ENCODE peak calls at places on chromosomes 6 and 20, in ten cellular contexts. One of them, this sample, is unnamed.

GRCh38 chr20:58174708-58175287 is 53.7 kb downstream of the ANKRD60 start:
- DNase-seq in tibial artery: peak; percentile 86
- DNase-seq in PC-3: no peak
- DNase-seq in body of pancreas: no peak
- DNase-seq in heart left ventricle: peak; percentile 75
- DNase-seq in cardiac muscle cell: no peak
- DNase-seq in psoas muscle: peak; percentile 76
- DNase-seq in NT2/D1: no peak
- DNase-seq in endodermal cell: no peak
- DNase-seq in GM23338: no peak
- DNase-seq in this sample: peak; percentile 68

GRCh38 chr6:72761767-72762166 is 139.9 kb downstream of the KCNQ5 start:
- DNase-seq in tibial artery: no peak
- DNase-seq in PC-3: no peak
- DNase-seq in body of pancreas: no peak
- DNase-seq in heart left ventricle: no peak
- DNase-seq in cardiac muscle cell: peak; percentile 89
- DNase-seq in psoas muscle: no peak
- DNase-seq in NT2/D1: no peak
- DNase-seq in endodermal cell: no peak
- DNase-seq in GM23338: no peak
- DNase-seq in this sample: no peak

GRCh38 chr6:151550618-151551017 is 56.8 kb downstream of the CCDC170 start:
- DNase-seq in tibial artery: no peak
- DNase-seq in PC-3: no peak
- DNase-seq in body of pancreas: no peak
- DNase-seq in heart left ventricle: no peak
- DNase-seq in cardiac muscle cell: no peak
- DNase-seq in psoas muscle: no peak
- DNase-seq in NT2/D1: no peak
- DNase-seq in endodermal cell: no peak
- DNase-seq in GM23338: no peak
- DNase-seq in this sample: no peak

GRCh38 chr6:82954937-82955577 is 110.6 kb downstream of the UBE3D start:
- DNase-seq in tibial artery: no peak
- DNase-seq in PC-3: peak; percentile 53
- DNase-seq in body of pancreas: no peak
- DNase-seq in heart left ventricle: no peak
- DNase-seq in cardiac muscle cell: no peak
- DNase-seq in psoas muscle: no peak
- DNase-seq in NT2/D1: no peak
- DNase-seq in endodermal cell: no peak
- DNase-seq in GM23338: no peak
- DNase-seq in this sample: no peak

GRCh38 chr6:28707387-28708282 is 182.0 kb downstream of the GPX5 start:
- DNase-seq in tibial artery: no peak
- DNase-seq in PC-3: no peak
- DNase-seq in body of pancreas: no peak
- DNase-seq in heart left ventricle: no peak
- DNase-seq in cardiac muscle cell: no peak
- DNase-seq in psoas muscle: no peak
- DNase-seq in NT2/D1: no peak
- DNase-seq in endodermal cell: no peak
- DNase-seq in GM23338: no peak
- DNase-seq in this sample: no peak

GRCh38 chr6:14763139-14763538 is 482.7 kb upstream of the JARID2 start:
- DNase-seq in tibial artery: no peak
- DNase-seq in PC-3: peak; percentile 46
- DNase-seq in body of pancreas: no peak
- DNase-seq in heart left ventricle: no peak
- DNase-seq in cardiac muscle cell: no peak
- DNase-seq in psoas muscle: no peak
- DNase-seq in NT2/D1: no peak
- DNase-seq in endodermal cell: no peak
- DNase-seq in GM23338: no peak
- DNase-seq in this sample: no peak

GRCh38 chr6:46909371-46909770 is 12.4 kb downstream of the ADGRF5 start:
- DNase-seq in tibial artery: no peak
- DNase-seq in PC-3: no peak
- DNase-seq in body of pancreas: no peak
- DNase-seq in heart left ventricle: no peak
- DNase-seq in cardiac muscle cell: no peak
- DNase-seq in psoas muscle: no peak
- DNase-seq in NT2/D1: no peak
- DNase-seq in endodermal cell: peak; percentile 60
- DNase-seq in GM23338: peak; percentile 56
- DNase-seq in this sample: no peak

GRCh38 chr20:48761023-48761785 is 66.6 kb downstream of the PREX1 start:
- DNase-seq in tibial artery: no peak
- DNase-seq in PC-3: no peak
- DNase-seq in body of pancreas: no peak
- DNase-seq in heart left ventricle: peak; percentile 71
- DNase-seq in cardiac muscle cell: no peak
- DNase-seq in psoas muscle: no peak
- DNase-seq in NT2/D1: no peak
- DNase-seq in endodermal cell: no peak
- DNase-seq in GM23338: no peak
- DNase-seq in this sample: no peak

GRCh38 chr6:16755544-16755943 is 5.7 kb downstream of the ATXN1 start:
- DNase-seq in tibial artery: no peak
- DNase-seq in PC-3: no peak
- DNase-seq in body of pancreas: no peak
- DNase-seq in heart left ventricle: no peak
- DNase-seq in cardiac muscle cell: no peak
- DNase-seq in psoas muscle: no peak
- DNase-seq in NT2/D1: no peak
- DNase-seq in endodermal cell: no peak
- DNase-seq in GM23338: no peak
- DNase-seq in this sample: no peak

GRCh38 chr6:16754864-16755263 is 6.4 kb downstream of the ATXN1 start:
- DNase-seq in tibial artery: no peak
- DNase-seq in PC-3: peak; percentile 87
- DNase-seq in body of pancreas: no peak
- DNase-seq in heart left ventricle: no peak
- DNase-seq in cardiac muscle cell: no peak
- DNase-seq in psoas muscle: no peak
- DNase-seq in NT2/D1: no peak
- DNase-seq in endodermal cell: no peak
- DNase-seq in GM23338: no peak
- DNase-seq in this sample: no peak

GRCh38 chr6:16758163-16758975 is 2.9 kb downstream of the ATXN1 start:
- DNase-seq in tibial artery: no peak
- DNase-seq in PC-3: no peak
- DNase-seq in body of pancreas: no peak
- DNase-seq in heart left ventricle: no peak
- DNase-seq in cardiac muscle cell: peak; percentile 34
- DNase-seq in psoas muscle: no peak
- DNase-seq in NT2/D1: no peak
- DNase-seq in endodermal cell: peak; percentile 68
- DNase-seq in GM23338: peak; percentile 51
- DNase-seq in this sample: peak; percentile 32

GRCh38 chr6:16757332-16757731 is 3.9 kb downstream of the ATXN1 start:
- DNase-seq in tibial artery: no peak
- DNase-seq in PC-3: peak; percentile 39
- DNase-seq in body of pancreas: no peak
- DNase-seq in heart left ventricle: no peak
- DNase-seq in cardiac muscle cell: no peak
- DNase-seq in psoas muscle: no peak
- DNase-seq in NT2/D1: no peak
- DNase-seq in endodermal cell: no peak
- DNase-seq in GM23338: no peak
- DNase-seq in this sample: no peak

DNA sequence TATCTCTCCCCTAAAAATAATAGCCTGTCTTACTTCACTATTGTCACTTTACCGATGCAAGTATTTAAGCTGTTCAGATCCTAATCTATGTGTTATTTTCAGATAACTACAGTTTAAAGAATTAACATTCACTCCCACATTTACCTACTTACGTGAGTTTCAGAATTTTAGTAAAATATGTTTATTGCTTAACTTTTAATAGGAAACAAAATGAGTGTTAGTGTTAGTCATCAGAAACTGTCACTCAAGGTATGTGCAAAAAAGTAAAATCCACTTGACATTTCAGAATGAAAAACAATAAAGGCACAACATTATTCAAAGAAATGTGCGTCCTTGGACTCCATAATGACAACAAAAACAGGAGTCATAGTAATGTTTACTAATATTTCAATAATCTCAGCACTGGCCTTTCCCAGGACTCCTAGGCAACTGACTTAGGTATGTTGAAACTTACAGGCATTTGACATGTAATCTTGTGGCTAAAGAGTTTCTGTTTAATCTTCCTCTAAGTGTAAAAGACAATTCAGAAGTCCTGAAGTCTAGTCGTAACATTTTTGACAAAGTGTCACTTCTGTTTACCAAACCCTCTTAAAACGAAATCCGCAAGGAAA is 4.5 kb downstream of the ATXN1 start:
- DNase-seq in tibial artery: no peak
- DNase-seq in PC-3: no peak
- DNase-seq in body of pancreas: no peak
- DNase-seq in heart left ventricle: no peak
- DNase-seq in cardiac muscle cell: no peak
- DNase-seq in psoas muscle: no peak
- DNase-seq in NT2/D1: no peak
- DNase-seq in endodermal cell: no peak
- DNase-seq in GM23338: no peak
- DNase-seq in this sample: no peak
- H3K4me3 ChIP-seq in tibial artery: no peak overlapping the region
- H3K4me3 ChIP-seq in PC-3: peak overlapping the region; percentile 29
- H3K4me3 ChIP-seq in body of pancreas: no peak overlapping the region
- H3K4me3 ChIP-seq in heart left ventricle: no peak overlapping the region
- H3K4me3 ChIP-seq in cardiac muscle cell: no peak overlapping the region
- H3K4me3 ChIP-seq in psoas muscle: no peak overlapping the region
- H3K4me3 ChIP-seq in NT2/D1: no peak overlapping the region
- H3K4me3 ChIP-seq in endodermal cell: no peak overlapping the region
- H3K4me3 ChIP-seq in GM23338: no peak overlapping the region
- H3K4me3 ChIP-seq in this sample: no peak overlapping the region

DNA sequence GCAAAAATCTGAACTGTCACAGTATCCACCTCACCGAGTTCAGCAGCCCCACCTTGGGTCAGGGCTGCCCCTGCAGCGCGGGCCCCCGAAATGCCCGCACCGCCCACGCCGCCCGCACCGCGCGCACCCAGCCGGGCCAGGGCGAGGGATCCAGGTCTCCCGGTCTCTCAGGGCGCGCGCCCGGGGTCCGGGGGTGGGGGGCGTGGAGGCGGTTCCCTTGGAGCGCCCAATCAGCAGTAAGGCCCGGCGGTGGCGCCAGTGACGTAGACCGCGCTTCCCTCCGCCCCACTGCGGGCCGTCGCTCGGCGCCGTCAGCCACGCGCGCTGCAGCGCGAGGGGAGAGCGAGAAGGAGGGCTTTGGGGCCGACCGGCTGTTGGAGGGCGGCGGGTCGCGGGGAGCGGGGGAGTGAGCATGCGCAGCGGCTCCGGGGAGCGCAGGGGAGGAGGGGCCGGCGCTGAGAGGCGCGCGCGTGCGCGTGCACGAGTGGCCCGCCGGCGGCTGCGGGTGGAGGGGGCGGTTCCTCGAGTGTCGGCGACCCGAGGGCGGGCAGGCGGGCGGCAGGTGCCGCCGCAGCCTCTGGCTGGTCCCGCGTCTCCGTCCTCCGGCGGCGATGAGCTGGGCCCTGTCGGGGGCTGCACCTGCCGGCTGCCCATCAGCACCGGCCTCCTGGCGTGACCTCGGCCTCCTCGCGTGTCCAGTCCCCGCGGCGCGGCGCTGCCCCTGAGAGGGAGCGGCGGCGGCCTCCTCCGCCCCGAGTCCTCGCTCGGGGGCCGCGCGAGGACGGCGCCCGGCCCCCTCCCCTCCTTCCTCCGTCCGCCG is at the start of gene TMEM170B:
- DNase-seq in tibial artery: peak; percentile 95
- DNase-seq in PC-3: peak; percentile 81
- DNase-seq in body of pancreas: peak; percentile 91
- DNase-seq in heart left ventricle: peak; percentile 99
- DNase-seq in cardiac muscle cell: peak; percentile 96
- DNase-seq in psoas muscle: peak; percentile 98
- DNase-seq in NT2/D1: peak; percentile 57
- DNase-seq in endodermal cell: peak; percentile 95
- DNase-seq in GM23338: peak; percentile 89
- DNase-seq in this sample: peak; percentile 94
- H3K27me3 ChIP-seq in tibial artery: no peaks in the 10 kb centered on the region
- H3K27me3 ChIP-seq in PC-3: peaks cover 10% of the 10 kb centered on the region
- H3K27me3 ChIP-seq in body of pancreas: no peaks in the 10 kb centered on the region
- H3K27me3 ChIP-seq in heart left ventricle: no peaks in the 10 kb centered on the region
- H3K27me3 ChIP-seq in cardiac muscle cell: peaks cover 38% of the 10 kb centered on the region
- H3K27me3 ChIP-seq in psoas muscle: no peaks in the 10 kb centered on the region
- H3K27me3 ChIP-seq in NT2/D1: peaks cover 33% of the 10 kb centered on the region
- H3K27me3 ChIP-seq in endodermal cell: peaks cover 41% of the 10 kb centered on the region
- H3K27me3 ChIP-seq in GM23338: peaks cover 24% of the 10 kb centered on the region
- H3K27me3 ChIP-seq in this sample: peaks cover 15% of the 10 kb centered on the region

DNA sequence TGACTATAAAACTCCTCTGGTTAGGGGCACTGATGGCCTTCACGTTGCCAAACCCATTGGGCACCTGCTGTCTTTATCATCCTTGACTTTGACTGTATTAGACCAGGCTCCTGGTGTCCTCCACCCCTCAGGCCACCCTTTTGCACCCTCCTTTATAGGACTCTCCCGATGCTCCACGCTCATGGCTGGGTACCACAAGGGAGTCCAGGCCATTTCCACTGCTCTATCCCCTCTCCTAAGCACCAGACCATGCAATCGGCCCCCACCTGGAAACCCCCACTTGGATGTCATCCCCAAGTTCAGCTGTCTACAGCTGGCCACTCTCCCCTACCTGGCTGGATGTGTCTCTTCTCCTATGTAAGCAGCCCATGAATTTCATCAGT is 115.2 kb downstream of the TOX2 start:
- DNase-seq in tibial artery: no peak
- DNase-seq in PC-3: no peak
- DNase-seq in body of pancreas: no peak
- DNase-seq in heart left ventricle: no peak
- DNase-seq in cardiac muscle cell: no peak
- DNase-seq in psoas muscle: no peak
- DNase-seq in NT2/D1: no peak
- DNase-seq in endodermal cell: no peak
- DNase-seq in GM23338: no peak
- DNase-seq in this sample: no peak
- H3K4me3 ChIP-seq in tibial artery: no peak overlapping the region
- H3K4me3 ChIP-seq in PC-3: no peak overlapping the region
- H3K4me3 ChIP-seq in body of pancreas: no peak overlapping the region
- H3K4me3 ChIP-seq in heart left ventricle: no peak overlapping the region
- H3K4me3 ChIP-seq in cardiac muscle cell: no peak overlapping the region
- H3K4me3 ChIP-seq in psoas muscle: no peak overlapping the region
- H3K4me3 ChIP-seq in NT2/D1: no peak overlapping the region
- H3K4me3 ChIP-seq in endodermal cell: no peak overlapping the region
- H3K4me3 ChIP-seq in GM23338: no peak overlapping the region
- H3K4me3 ChIP-seq in this sample: no peak overlapping the region

DNA sequence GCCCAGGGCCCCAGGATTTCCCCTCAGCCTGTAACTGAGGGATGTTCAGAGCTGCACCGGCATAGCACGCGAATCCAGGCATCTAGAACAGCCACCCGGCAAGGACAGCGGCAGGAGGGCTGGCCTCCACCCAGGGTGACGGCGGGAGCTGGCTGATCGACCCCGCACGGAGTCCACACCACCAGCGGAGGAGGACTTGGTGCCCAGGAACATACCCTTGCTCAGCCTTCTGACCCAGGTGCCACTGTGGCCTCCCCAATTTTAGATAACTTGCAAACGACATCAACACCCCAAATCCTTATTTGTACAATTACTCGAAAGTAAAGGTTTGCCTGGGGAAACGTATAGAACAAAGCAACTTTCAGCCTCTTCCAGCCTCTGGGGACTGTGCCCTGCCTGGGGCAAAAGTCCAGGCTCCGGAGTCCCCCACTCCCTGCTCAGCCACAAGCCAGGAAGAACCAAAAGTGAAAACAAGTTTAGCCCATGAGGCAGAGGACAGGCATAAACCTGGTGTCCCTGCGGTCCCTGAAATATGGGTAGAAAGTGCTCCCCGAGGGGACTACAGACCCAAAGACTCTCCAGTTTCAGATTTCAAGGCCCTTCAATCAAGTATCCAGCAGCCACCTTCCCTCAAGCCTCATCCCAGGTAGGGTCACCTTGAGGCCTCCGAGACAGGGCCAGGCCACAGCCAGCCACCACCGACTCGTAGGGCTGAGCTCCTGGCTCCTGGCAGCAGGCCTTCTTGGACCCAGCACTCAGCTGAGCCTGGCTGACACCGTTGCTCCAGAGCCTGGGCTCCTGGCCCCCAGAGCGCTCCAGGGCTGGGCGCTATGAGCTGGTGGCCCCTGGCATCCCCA is 3.2 kb downstream of the GATA5 start:
- DNase-seq in tibial artery: no peak
- DNase-seq in PC-3: no peak
- DNase-seq in body of pancreas: no peak
- DNase-seq in heart left ventricle: no peak
- DNase-seq in cardiac muscle cell: no peak
- DNase-seq in psoas muscle: no peak
- DNase-seq in NT2/D1: no peak
- DNase-seq in endodermal cell: no peak
- DNase-seq in GM23338: no peak
- DNase-seq in this sample: no peak
- H3K27me3 ChIP-seq in tibial artery: peaks cover 91% of the 10 kb centered on the region
- H3K27me3 ChIP-seq in PC-3: peaks cover 45% of the 10 kb centered on the region
- H3K27me3 ChIP-seq in body of pancreas: no peaks in the 10 kb centered on the region
- H3K27me3 ChIP-seq in heart left ventricle: peaks cover 63% of the 10 kb centered on the region
- H3K27me3 ChIP-seq in cardiac muscle cell: no peaks in the 10 kb centered on the region
- H3K27me3 ChIP-seq in psoas muscle: no peaks in the 10 kb centered on the region
- H3K27me3 ChIP-seq in NT2/D1: peaks cover 30% of the 10 kb centered on the region
- H3K27me3 ChIP-seq in endodermal cell: peaks cover 45% of the 10 kb centered on the region
- H3K27me3 ChIP-seq in GM23338: peaks cover 44% of the 10 kb centered on the region
- H3K27me3 ChIP-seq in this sample: peaks cover 40% of the 10 kb centered on the region

This sample was measured in H7.